ENCODE peak calls at places on chromosomes 13 and 19, in four cellular contexts. E is CD8-positive, alpha-beta T cell; K is lung; C is choroid plexus epithelial cell. U is an unnamed sample.

GRCh38 chr13:46354143-46355087 is 32.6 kb downstream of the RUBCNL start:
- DNase-seq in K (no peak), E (no peak), C (peak; percentile 96), U (no peak)

GRCh38 chr13:44437356-44438233 is 64.0 kb downstream of the SERP2 start:
- DNase-seq in K (no peak), C (peak; percentile 60), E (no peak), U (no peak)

GRCh38 chr13:74250738-74251190 is 116.6 kb upstream of the KLF12 start:
- DNase-seq in E (no peak), C (peak; percentile 26), K (no peak), U (no peak)

GRCh38 chr13:59435024-59435423 is 728.7 kb downstream of the DIAPH3 start:
- DNase-seq in E (no peak), K (no peak), C (no peak), U (no peak)

GRCh38 chr13:72384879-72385278 is 342.6 kb downstream of the MZT1 start:
- DNase-seq in K (no peak), E (no peak), C (peak; percentile 75), U (no peak)

GRCh38 chr13:23621316-23621645 is 51.1 kb downstream of the TNFRSF19 start:
- DNase-seq in E (no peak), K (no peak), C (peak; percentile 84), U (no peak)

GRCh38 chr13:45564108-45564507 is 51.4 kb downstream of the ERICH6B start:
- DNase-seq in C (peak; percentile 78), E (no peak), K (peak; percentile 46), U (no peak)

GRCh38 chr19:13116282-13117175 is at the start of gene TRMT1:
- DNase-seq in K (peak; percentile 94), C (peak; percentile 94), E (peak; percentile 72), U (peak; percentile 87)

GRCh38 chr19:55370305-55370988 is at the start of gene IL11:
- DNase-seq in C (no peak), K (no peak), E (no peak), U (no peak)

GRCh38 chr13:114151565-114152284 is 19.3 kb upstream of the RASA3 start:
- DNase-seq in C (no peak), E (no peak), K (no peak), U (no peak)

GRCh38 chr13:60099631-60100420 is 63.9 kb downstream of the DIAPH3 start:
- DNase-seq in K (no peak), C (no peak), E (no peak), U (no peak)

GRCh38 chr13:80341771-80342271 is 895 bp upstream of the SPRY2 start:
- DNase-seq in E (no peak), C (peak; percentile 73), K (peak; percentile 71), U (no peak)

GRCh38 chr19:43804443-43804842 is 2.2 kb upstream of the LYPD5 start:
- DNase-seq in C (no peak), K (no peak), E (no peak), U (no peak)

GRCh38 chr13:30652746-30653145 is 35.0 kb downstream of the USPL1 start:
- DNase-seq in K (no peak), C (no peak), E (no peak), U (no peak)

GRCh38 chr19:55373993-55374757 is 2.5 kb upstream of the TMEM190 start:
- DNase-seq in C (no peak), K (no peak), E (no peak), U (no peak)

GRCh38 chr19:27750697-27751391 is 1462.1 kb downstream of the UQCRFS1 start:
- DNase-seq in E (no peak), K (no peak), C (no peak), U (no peak)

GRCh38 chr13:44364601-44365000 is 9.0 kb upstream of the SERP2 start:
- DNase-seq in C (no peak), K (no peak), E (no peak), U (no peak)

GRCh38 chr19:16508546-16508945 is 12.4 kb downstream of the C19orf44 start:
- DNase-seq in E (no peak), K (no peak), C (no peak), U (no peak)

GRCh38 chr13:32323912-32324311 is 8.6 kb downstream of the BRCA2 start:
- DNase-seq in E (no peak), K (no peak), C (peak; percentile 62), U (no peak)

GRCh38 chr19:29953352-29954247 is 11.6 kb downstream of the URI1 start:
- DNase-seq in K (no peak), C (no peak), E (no peak), U (no peak)

GRCh38 chr13:19959141-19959830 is 759 bp downstream of the ZMYM2 start:
- DNase-seq in E (peak; percentile 51), K (peak; percentile 64), C (peak; percentile 51), U (no peak)

GRCh38 chr13:79660361-79660760 is 179.4 kb downstream of the NDFIP2 start:
- DNase-seq in C (no peak), E (no peak), K (no peak), U (no peak)

DNA sequence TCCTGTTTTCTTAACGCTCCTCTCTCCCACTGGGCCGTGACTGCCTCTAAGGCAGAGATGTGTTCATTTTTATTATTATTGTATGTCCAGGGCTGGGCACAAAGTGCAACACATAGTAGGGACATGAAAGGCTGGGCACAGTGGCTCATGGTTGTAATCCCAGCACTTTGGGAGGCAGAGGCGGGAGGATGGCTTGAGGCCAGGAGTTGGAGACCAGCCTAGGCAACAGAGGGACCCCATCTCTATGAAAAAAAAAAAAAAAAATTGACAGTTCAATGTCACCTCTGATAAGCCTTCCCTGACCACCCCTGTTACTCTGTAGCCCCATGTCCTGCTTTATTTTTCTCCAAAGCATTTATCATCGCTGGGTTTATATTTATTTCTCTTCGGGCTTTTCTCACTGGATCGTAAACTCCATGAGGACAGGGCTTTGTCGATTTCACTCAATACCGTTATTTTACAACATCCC is 481 bp upstream of the SAE1 start:
- DNase-seq in C (no peak), E (no peak), K (no peak), U (no peak)
- H3K4me3 ChIP-seq in C (no peak overlapping the region), E (peak overlapping the region; percentile 91), K (no peak overlapping the region), U (no peak overlapping the region)

DNA sequence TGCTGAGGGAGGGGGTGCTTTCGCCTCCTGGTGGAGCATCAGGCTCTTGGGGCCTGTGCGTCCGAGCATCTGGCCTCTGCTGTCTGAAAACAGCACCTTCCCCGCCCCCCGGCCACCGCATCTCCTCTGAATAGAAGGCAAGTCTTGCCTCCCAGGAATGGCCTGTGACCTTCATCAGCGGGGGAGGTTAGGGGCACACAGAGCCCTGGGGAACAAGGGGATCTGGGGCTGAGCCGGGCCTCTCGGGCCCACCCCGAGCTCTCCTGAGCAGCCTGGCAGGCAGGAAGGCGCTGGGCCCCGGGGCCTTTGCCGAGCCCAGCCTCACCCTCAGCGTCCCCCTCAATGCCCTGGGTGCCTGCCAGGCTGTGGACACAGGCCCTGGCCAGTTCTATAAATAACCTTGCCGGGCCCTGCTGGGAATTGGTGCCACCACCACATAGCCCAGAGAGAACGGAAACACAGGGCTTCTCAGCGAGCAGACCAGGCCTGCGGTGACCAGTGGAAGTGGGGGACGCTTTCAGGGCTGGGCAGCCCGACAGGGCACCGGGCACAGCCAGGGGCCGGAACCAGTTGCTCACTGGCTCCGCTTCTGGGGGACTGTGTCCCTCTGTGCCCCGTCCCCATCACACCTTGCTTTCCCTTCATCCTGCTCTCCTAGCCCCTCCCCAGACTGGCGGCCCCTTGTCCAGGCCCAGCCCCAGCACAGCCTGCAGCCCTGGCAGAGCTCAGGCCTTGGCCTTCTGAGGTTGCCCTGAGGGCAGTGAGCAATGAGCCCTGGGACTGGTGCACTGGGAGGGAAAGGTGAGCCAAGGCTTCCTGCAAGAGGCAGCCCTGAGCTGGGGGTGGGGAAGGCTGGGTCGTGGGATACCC is 9.5 kb downstream of the STK11 start:
- DNase-seq in K (no peak), E (no peak), C (no peak), U (no peak)
- TF ChIP-seq CTCF in K (no peak), E (no peak), C (peak; percentile 3), U (no peak)

DNA sequence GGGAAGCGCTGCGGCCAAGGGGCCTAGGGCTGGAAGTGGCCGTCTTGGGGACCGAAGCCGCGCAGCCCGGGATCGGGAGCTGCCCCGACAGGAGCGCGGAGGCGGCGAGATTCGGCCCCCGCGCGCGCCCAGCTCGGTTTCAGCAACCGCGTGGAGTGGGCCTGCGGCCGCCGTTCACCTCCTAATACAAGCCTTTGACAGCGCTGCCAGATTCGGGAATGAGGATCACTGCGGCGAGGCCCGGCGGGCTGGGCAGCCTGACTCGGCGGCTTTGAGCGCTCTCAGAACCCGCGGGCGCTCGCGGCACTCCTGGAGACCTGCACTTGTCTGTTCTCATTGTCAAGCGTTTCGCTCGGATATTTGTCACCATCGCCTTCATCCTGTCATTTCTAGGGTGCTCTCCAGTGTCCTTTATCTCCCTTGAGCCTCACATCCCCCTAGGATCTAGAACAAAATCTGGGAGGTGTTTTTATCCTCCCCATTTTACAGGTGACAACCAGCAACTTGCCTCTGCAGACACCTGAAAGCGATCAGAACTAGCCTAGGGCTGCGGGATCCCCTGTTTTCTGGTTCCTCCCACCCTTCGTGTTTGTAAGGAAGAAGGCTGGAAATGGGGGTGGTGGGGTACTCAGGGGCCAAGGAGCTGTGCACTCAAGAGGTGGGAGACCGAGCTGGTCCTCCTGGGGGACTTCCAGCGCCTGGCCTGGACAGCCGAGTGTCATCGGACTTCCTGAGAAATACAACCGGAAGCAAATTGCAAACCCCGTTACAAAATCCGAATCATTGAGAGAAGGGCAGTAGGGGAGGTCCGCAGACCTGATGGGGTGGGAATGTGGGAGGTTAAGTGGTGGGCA is 1.5 kb upstream of the CDX2 start:
- DNase-seq in K (no peak), E (no peak), C (no peak), U (no peak)
- H3K4me3 ChIP-seq in K (no peak overlapping the region), E (no peak overlapping the region), C (no peak overlapping the region), U (no peak overlapping the region)

DNA sequence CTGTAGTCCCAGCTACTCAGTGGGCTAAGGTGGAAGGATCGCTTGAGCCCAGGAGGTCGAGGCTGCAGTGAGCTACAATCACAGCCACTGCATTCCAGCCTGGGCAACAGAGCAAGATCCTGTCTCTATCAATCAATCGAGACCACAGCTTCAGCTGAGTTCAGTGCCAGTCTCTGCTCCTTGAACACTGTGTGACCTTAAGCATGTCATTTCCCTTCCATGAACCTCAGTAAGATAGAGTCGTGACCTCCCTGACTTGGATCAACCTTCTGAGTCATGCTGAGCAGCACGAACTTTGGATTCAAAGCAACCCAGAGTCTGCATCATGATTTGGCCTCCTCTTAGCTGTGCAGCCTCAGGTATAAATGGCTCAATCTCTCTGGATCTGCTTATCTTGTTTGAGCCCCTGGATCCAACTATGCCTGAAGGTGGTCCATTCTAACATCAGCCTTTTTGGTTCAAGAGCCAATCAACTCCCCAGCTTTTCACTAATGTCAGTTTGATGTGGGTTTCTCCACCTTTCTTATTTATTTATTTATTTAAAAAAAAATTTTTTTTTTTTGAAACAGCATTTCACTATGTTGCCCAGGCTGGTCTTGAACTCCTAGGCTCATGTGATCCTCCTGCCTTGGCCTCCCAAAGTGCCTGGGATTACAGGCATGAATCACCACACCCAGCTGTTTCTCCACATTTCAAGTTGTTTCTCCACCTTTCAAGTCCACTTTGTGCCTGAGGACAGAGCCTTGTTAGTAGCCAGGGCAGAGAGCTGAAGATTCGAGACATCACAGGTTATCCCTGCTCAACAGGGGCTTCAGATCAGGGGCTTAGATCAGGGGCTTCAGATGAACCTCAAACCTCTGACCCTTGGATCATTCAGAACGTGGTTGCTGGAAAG is 26.4 kb downstream of the PTPRS start:
- DNase-seq in E (no peak), C (peak; percentile 26), K (no peak), U (no peak)
- TF ChIP-seq CTCF in E (no peak), C (no peak), K (no peak), U (no peak)